ENCODE peak calls at places on chromosomes 5 and 9, in four cellular contexts. T is HCT116, X is HepG2, J is H1. S is an unnamed sample.
A peak's percentile ranks its signal among the peaks of the same experiment; 100 is the strongest.

GRCh38 chr9:129868571-129869486 is 33.6 kb downstream of the USP20 start:
- DNase-seq in T (no peak), X (no peak), J (no peak), S (no peak)

GRCh38 chr5:121497176-121497575 is 354.5 kb upstream of the FTMT start:
- DNase-seq in T (no peak), X (no peak), J (no peak), S (no peak)

GRCh38 chr5:109689740-109690455 is at the start of gene MAN2A1:
- DNase-seq in T (peak; percentile 22), X (peak; percentile 44), J (peak; percentile 78), S (no peak)

GRCh38 chr9:115415450-115415849 is 297.5 kb upstream of the TNC start:
- DNase-seq in T (no peak), X (no peak), J (no peak), S (no peak)

GRCh38 chr5:10090074-10090473 is 159.6 kb downstream of the ATPSCKMT start:
- DNase-seq in T (no peak), X (no peak), J (no peak), S (no peak)

GRCh38 chr9:135294826-135295225 is 184.8 kb upstream of the PPP1R26 start:
- DNase-seq in T (peak; percentile 12), X (no peak), J (no peak), S (peak; percentile 35)

GRCh38 chr9:86135374-86135773 is 36.0 kb upstream of the GOLM1 start:
- DNase-seq in T (no peak), X (no peak), J (no peak), S (no peak)

GRCh38 chr9:127825319-127826051 is 22.8 kb downstream of the FPGS start:
- DNase-seq in T (no peak), X (peak; percentile 56), J (peak; percentile 97), S (peak; percentile 54)

GRCh38 chr9:38292480-38292879 is 100.0 kb upstream of the ALDH1B1 start:
- DNase-seq in T (no peak), X (no peak), J (no peak), S (no peak)

GRCh38 chr9:113481176-113481805 is 17.8 kb downstream of the RGS3 start:
- DNase-seq in T (no peak), X (no peak), J (no peak), S (no peak)

GRCh38 chr5:95916687-95917085 is 45.0 kb downstream of the ELL2 start:
- DNase-seq in T (no peak), X (peak; percentile 27), J (no peak), S (no peak)

GRCh38 chr5:87268126-87268969 is 665 bp downstream of the RASA1 start:
- DNase-seq in T (peak; percentile 56), X (peak; percentile 30), J (peak; percentile 80), S (peak; percentile 16)

GRCh38 chr9:135468866-135469521 is 10.6 kb upstream of the PPP1R26 start:
- DNase-seq in T (peak; percentile 76), X (no peak), J (no peak), S (no peak)

GRCh38 chr5:180283026-180283615 is 8.8 kb downstream of the MAPK9 start:
- DNase-seq in T (no peak), X (no peak), J (no peak), S (no peak)

GRCh38 chr5:180281706-180282105 is 10.2 kb downstream of the MAPK9 start:
- DNase-seq in T (no peak), X (no peak), J (no peak), S (no peak)

GRCh38 chr5:180282281-180282680 is 9.6 kb downstream of the MAPK9 start:
- DNase-seq in T (no peak), X (no peak), J (no peak), S (no peak)

GRCh38 chr5:180287404-180287803 is 4.5 kb downstream of the MAPK9 start:
- DNase-seq in T (no peak), X (no peak), J (no peak), S (no peak)

DNA sequence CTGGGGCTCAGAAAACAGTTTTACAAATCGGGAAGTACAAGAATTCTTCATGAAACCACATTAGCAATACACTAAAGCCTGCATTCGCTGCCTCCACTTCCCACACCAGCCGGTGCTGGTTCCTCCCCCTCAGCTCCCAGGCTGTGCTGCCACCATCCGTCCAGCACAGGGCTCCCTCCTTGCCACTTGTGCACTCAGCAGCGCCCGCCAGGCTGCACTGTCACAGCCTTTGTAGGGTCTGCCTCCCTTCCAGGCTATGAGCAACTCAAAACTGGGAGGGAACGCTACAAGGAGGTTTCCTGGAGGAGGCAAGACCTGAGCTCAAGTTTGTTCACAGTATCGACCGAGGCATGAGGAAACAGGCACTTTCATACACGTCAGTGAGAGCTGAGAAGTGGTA is 7.7 kb downstream of the MAPK9 start:
- DNase-seq in T (no peak), X (no peak), J (no peak), S (no peak)
- TF ChIP-seq YY1 in T (no peak), X (no peak), J (no peak), S (no peak)

GRCh38 chr9:72362118-72362531 is 2.9 kb downstream of the ZFAND5 start:
- DNase-seq in T (no peak), X (peak; percentile 35), J (no peak), S (no peak)
- H3K4me3 ChIP-seq in T (peak overlapping the region; percentile 13), X (peak overlapping the region; percentile 97), J (peak overlapping the region; percentile 98), S (peak overlapping the region; percentile 92)

DNA sequence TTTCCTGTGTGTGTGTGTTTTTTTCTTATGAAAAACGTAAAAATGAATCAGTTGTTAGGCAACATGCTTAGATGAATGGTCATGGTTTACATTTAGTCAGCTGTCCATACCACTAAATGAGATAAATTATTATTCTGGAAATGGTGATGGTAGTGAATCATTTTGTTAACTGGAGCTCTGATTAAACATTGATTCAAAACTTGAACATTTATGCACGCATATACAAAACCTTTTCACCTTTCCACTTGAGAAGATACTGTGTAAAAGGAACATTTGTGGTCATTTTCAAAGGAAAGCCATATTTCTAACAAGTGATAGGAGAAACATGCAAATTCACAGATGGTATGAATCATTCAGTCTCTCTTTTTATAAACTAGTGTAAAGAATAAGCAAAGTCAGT is 162.0 kb downstream of the SLC25A46 start:
- DNase-seq in T (no peak), X (no peak), J (no peak), S (no peak)
- TF ChIP-seq YY1 in T (no peak), X (no peak), J (no peak), S (no peak)

GRCh38 chr9:133937120-133937519 is 55.0 kb downstream of the VAV2 start:
- DNase-seq in T (no peak), X (no peak), J (no peak), S (no peak)

GRCh38 chr9:133938086-133938485 is 54.0 kb downstream of the VAV2 start:
- DNase-seq in T (no peak), X (no peak), J (no peak), S (no peak)

GRCh38 chr9:133939845-133940244 is 52.3 kb downstream of the VAV2 start:
- DNase-seq in T (no peak), X (no peak), J (no peak), S (no peak)

GRCh38 chr9:133939386-133939785 is 52.7 kb downstream of the VAV2 start:
- DNase-seq in T (no peak), X (no peak), J (no peak), S (no peak)

DNA sequence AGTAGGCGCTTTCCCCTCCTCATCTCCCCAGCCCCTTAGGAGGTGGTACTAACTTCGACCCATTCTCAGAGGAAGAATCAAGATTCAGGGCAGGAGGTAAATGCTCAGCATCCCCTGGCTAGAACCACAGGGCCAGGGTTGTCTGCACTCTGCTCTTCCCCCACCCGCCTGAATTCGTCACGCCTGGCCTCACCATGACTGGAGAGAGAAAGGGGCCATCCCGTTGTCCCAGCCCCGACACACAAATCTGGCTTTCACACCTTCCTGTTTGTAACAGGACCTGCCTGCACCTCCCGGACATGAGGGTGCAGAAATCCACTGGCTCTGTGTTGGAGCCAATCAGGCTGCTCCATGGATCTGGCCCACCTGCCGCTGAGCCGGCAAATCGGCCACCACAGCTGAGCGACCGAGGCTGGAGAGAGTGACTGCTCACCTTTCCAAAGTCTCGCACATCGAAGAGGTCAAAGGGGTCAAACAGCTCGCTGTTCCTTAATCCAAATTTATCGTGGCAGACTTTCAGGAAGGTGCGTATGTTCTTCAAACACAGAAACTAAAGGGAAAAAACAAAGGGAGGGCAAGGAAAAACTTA is 53.4 kb downstream of the VAV2 start:
- DNase-seq in T (no peak), X (no peak), J (no peak), S (no peak)
- H3K4me3 ChIP-seq in T (no peak overlapping the region), X (no peak overlapping the region), J (no peak overlapping the region), S (no peak overlapping the region)

GRCh38 chr9:89917861-89918260 is 313.0 kb downstream of the GADD45G start:
- DNase-seq in T (no peak), X (no peak), J (no peak), S (no peak)

GRCh38 chr9:89919171-89919681 is 314.4 kb downstream of the GADD45G start:
- DNase-seq in T (peak; percentile 15), X (peak; percentile 6), J (peak; percentile 86), S (peak; percentile 48)

GRCh38 chr9:89915187-89915586 is 310.4 kb downstream of the GADD45G start:
- DNase-seq in T (no peak), X (no peak), J (no peak), S (no peak)

GRCh38 chr9:89912605-89912953 is 307.8 kb downstream of the GADD45G start:
- DNase-seq in T (no peak), X (no peak), J (no peak), S (no peak)

GRCh38 chr9:89916001-89916635 is 311.3 kb downstream of the GADD45G start:
- DNase-seq in T (no peak), X (no peak), J (no peak), S (peak; percentile 39)
- TF ChIP-seq YY1 in T (no peak), X (no peak), J (no peak), S (no peak)

GRCh38 chr5:139658501-139658927 is 10.4 kb downstream of the CXXC5 start:
- DNase-seq in T (no peak), X (no peak), J (no peak), S (no peak)
- H3K4me3 ChIP-seq in T (peak overlapping the region; percentile 42), X (no peak overlapping the region), J (no peak overlapping the region), S (no peak overlapping the region)

GRCh38 chr5:137751869-137752491 is 2.2 kb downstream of the HNRNPA0 start:
- DNase-seq in T (peak; percentile 64), X (peak; percentile 73), J (no peak), S (no peak)
- TF ChIP-seq YY1 in T (no peak), X (no peak), J (no peak), S (no peak)

S was measured in NT2/D1.